ENCODE peak calls at places on chromosomes 2 and 18, in four cellular contexts. V, X, F and N are unnamed samples.
A peak's percentile ranks its signal among the peaks of the same experiment; 100 is the strongest.

GRCh38 chr2:217216316-217216715 is 356.5 kb upstream of the TNP1 start:
- DNase-seq in F (no peak), V (no peak), X (no peak), N (no peak)

GRCh38 chr2:241978670-241979069 is 109.1 kb downstream of the RTP5 start:
- DNase-seq in F (no peak), V (no peak), X (peak; percentile 9), N (no peak)

GRCh38 chr2:101473911-101474751 is 781 bp downstream of the RFX8 start:
- DNase-seq in X (peak; percentile 27), V (peak; percentile 28), F (no peak), N (peak; percentile 26)

GRCh38 chr2:10285578-10286198 is 17.0 kb upstream of the HPCAL1 start:
- DNase-seq in X (peak; percentile 84), F (no peak), V (peak; percentile 89), N (no peak)

GRCh38 chr2:75403991-75404428 is 156.7 kb downstream of the EVA1A start:
- DNase-seq in V (no peak), X (no peak), F (peak; percentile 59), N (no peak)

GRCh38 chr18:45081579-45082181 is 401.0 kb downstream of the SETBP1 start:
- DNase-seq in V (no peak), X (no peak), F (no peak), N (no peak)

GRCh38 chr2:125567100-125567499 is 1088.9 kb upstream of the GYPC start:
- DNase-seq in F (no peak), X (no peak), V (no peak), N (no peak)

GRCh38 chr18:49029628-49030027 is 78.9 kb upstream of the SMAD7 start:
- DNase-seq in X (no peak), V (no peak), F (no peak), N (no peak)

GRCh38 chr2:165804719-165805118 is 10.7 kb upstream of the GALNT3 start:
- DNase-seq in X (no peak), F (no peak), V (peak; percentile 21), N (no peak)

GRCh38 chr2:64646007-64646880 is 7.5 kb downstream of the SERTAD2 start:
- DNase-seq in F (peak; percentile 82), X (peak; percentile 91), V (peak; percentile 78), N (peak; percentile 86)

GRCh38 chr2:38045811-38046210 is 30.1 kb downstream of the CYP1B1 start:
- DNase-seq in X (no peak), F (no peak), V (no peak), N (no peak)

GRCh38 chr2:132715986-132716385 is 46.0 kb upstream of the LYPD1 start:
- DNase-seq in X (no peak), F (no peak), V (no peak), N (no peak)

GRCh38 chr2:68734688-68735525 is at the start of gene ARHGAP25:
- DNase-seq in F (peak; percentile 85), V (no peak), X (no peak), N (peak; percentile 41)

GRCh38 chr2:42841344-42841743 is 49.0 kb upstream of the HAAO start:
- DNase-seq in X (no peak), F (no peak), V (no peak), N (no peak)

GRCh38 chr2:20525041-20526035 is 78.5 kb downstream of the RHOB start:
- DNase-seq in X (peak; percentile 44), V (peak; percentile 39), F (no peak), N (no peak)

GRCh38 chr2:150234787-150235512 is 252.5 kb downstream of the RND3 start:
- DNase-seq in V (no peak), F (no peak), X (no peak), N (no peak)

GRCh38 chr2:216987176-216987809 is 127.4 kb upstream of the TNP1 start:
- DNase-seq in X (no peak), F (no peak), V (no peak), N (no peak)

GRCh38 chr2:234629596-234629995 is 132.7 kb upstream of the ARL4C start:
- DNase-seq in F (no peak), X (no peak), V (no peak), N (no peak)

GRCh38 chr2:83055338-83056010 is 1403.6 kb downstream of the SUCLG1 start:
- DNase-seq in F (no peak), X (no peak), V (no peak), N (no peak)

GRCh38 chr2:40363631-40364030 is 88.3 kb downstream of the SLC8A1 start:
- DNase-seq in F (peak; percentile 82), V (no peak), X (no peak), N (no peak)

GRCh38 chr2:134558208-134558890 is 160.5 kb downstream of the TMEM163 start:
- DNase-seq in F (no peak), V (no peak), X (no peak), N (no peak)

GRCh38 chr2:17270894-17271293 is 247.3 kb downstream of the RAD51AP2 start:
- DNase-seq in F (peak; percentile 66), V (no peak), X (no peak), N (no peak)

GRCh38 chr2:190446750-190447516 is 38.8 kb downstream of the MFSD6 start:
- DNase-seq in F (no peak), V (no peak), X (no peak), N (no peak)
- H3K27ac ChIP-seq in F (no peak overlapping the region), V (no peak overlapping the region), X (peak overlapping the region; percentile 14), N (no peak overlapping the region)

DNA sequence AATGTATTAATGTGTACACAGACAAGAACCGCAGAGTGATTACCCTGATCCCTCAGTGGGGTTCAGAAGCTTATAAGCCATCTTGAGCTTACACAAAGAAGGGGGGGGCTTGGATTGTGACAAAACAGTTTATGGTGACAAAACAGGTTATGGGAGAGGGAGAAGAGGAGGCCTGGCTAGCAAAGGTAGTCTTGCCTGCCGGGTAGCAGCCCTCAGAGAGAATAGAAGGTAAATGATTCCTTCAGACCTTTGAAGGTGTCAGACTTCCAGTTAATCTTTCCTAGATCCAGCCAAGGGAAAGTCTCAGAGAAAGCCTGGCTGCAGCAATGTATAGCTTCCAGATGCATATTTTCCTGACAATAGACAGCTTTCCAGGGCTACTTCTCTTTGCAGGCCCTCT is 44.6 kb upstream of the RAPH1 start:
- DNase-seq in F (no peak), V (no peak), X (no peak), N (no peak)
- H3K27ac ChIP-seq in F (no peak overlapping the region), V (peak overlapping the region; percentile 70), X (peak overlapping the region; percentile 77), N (no peak overlapping the region)

GRCh38 chr2:229815858-229816257 is 101.5 kb upstream of the DNER start:
- DNase-seq in X (no peak), V (no peak), F (no peak), N (no peak)

GRCh38 chr2:229818230-229818629 is 103.6 kb downstream of the TRIP12 start:
- DNase-seq in F (no peak), V (no peak), X (no peak), N (no peak)

GRCh38 chr2:229810786-229811185 is 96.4 kb upstream of the DNER start:
- DNase-seq in F (no peak), X (no peak), V (no peak), N (no peak)

GRCh38 chr2:229815342-229815741 is 101.0 kb upstream of the DNER start:
- DNase-seq in V (no peak), F (no peak), X (no peak), N (no peak)
- H3K27ac ChIP-seq in V (no peak overlapping the region), F (no peak overlapping the region), X (no peak overlapping the region), N (no peak overlapping the region)

GRCh38 chr2:240441993-240442411 is 6.5 kb downstream of the GPC1 start:
- DNase-seq in X (no peak), V (no peak), F (no peak), N (no peak)

GRCh38 chr2:240440251-240440650 is 4.8 kb downstream of the GPC1 start:
- DNase-seq in F (no peak), X (no peak), V (no peak), N (no peak)

GRCh38 chr2:240440704-240441320 is 5.3 kb downstream of the GPC1 start:
- DNase-seq in V (no peak), X (no peak), F (no peak), N (no peak)

GRCh38 chr2:240442891-240443715 is 7.6 kb downstream of the GPC1 start:
- DNase-seq in F (no peak), X (no peak), V (no peak), N (no peak)

DNA sequence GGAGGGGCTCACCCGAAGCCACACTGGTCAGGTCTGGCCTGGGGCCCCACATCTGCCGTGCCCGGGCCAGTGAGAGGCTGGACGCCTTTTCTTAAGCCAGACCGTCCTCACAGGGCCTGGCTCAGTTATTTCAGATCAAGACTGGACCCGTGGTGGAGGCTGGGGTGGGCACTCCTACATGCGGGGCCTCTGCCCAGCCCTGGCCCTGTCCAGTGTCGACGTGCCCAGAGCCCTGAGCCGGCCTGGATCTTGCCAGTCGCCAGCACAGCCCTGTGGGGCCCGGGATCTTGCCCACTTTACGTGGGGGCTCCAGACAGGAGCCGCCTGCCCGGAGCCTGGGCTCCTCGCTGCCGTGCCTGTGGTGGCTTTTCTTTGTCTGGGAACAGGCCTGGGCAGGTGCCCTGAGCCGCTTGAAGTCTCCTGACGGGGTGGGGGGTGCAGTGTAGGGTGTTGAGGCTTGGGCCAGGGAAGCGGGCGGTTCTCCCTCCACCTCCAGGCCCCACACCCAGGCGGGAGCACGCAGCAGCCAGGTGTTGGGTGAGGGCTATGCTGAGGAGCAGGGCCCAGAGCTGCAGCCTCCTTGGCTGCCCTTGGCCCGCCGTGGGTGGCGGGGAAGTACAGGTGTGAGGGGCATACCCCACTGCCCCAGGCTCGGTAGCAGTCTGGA is 6.0 kb downstream of the GPC1 start:
- DNase-seq in V (no peak), X (no peak), F (no peak), N (no peak)
- H3K27ac ChIP-seq in V (no peak overlapping the region), X (no peak overlapping the region), F (no peak overlapping the region), N (no peak overlapping the region)

DNA sequence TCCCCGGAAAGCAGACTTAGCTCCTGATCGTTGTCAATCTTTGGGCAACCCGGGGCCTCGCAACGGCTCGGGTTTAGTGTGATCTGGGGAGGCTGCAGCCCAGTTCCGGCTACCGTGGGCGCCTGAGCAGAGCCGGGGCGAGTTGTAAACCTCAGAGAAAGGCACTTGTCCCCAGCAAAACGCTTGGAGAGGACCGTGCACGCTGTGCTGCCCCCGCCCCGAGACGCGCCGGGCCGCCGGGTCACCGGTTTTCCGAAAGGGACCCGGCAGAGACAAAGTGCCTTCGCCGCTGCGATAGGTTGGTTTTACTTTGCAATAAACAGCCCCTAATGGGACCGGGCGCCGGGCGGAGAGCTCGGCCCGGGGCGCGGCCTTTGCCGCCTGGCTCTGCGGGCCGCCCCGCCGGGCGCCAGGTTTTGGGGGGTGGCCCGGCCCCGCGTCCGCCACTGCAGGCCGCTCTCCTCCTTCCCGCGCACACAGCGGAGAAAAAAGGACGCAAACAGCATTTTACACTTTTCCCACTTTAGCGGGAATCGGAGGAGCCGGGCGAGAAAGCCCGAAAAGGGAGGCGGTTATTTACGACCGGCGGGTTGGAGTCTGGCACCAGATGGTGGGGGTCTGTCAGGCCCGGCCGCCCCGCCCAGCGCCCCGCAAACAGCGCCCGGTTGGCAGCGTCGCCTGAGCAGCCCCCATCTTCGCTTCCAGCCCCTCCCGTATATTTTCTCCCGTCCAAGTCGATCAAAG is 136.0 kb downstream of the INSIG2 start:
- DNase-seq in F (peak; percentile 7), X (no peak), V (no peak), N (peak; percentile 2)
- H3K27ac ChIP-seq in F (no peak overlapping the region), X (no peak overlapping the region), V (no peak overlapping the region), N (no peak overlapping the region)

GRCh38 chr18:13217466-13217961 is 1.0 kb upstream of the LDLRAD4 start:
- DNase-seq in V (peak; percentile 46), F (no peak), X (peak; percentile 58), N (peak; percentile 35)
- H3K27ac ChIP-seq in V (peak overlapping the region; percentile 73), F (no peak overlapping the region), X (peak overlapping the region; percentile 85), N (no peak overlapping the region)

GRCh38 chr2:8296340-8296739 is 385.5 kb upstream of the ID2 start:
- DNase-seq in F (no peak), X (no peak), V (no peak), N (no peak)
- H3K27ac ChIP-seq in F (no peak overlapping the region), X (no peak overlapping the region), V (no peak overlapping the region), N (no peak overlapping the region)